ENCODE peak calls at places on chromosome 9, in eight cellular contexts. One of them, this sample, is unnamed.

GRCh38 chr9:116549061-116549664 is 137.9 kb upstream of the TRIM32 start:
- DNase-seq in spleen: no peak
- DNase-seq in heart left ventricle: peak; percentile 80
- DNase-seq in brain microvascular endothelial cell: peak; percentile 92
- DNase-seq in upper lobe of right lung: peak; percentile 86
- DNase-seq in cardiac muscle cell: peak; percentile 97
- DNase-seq in H7: no peak
- DNase-seq in breast epithelium: peak; percentile 72
- DNase-seq in this sample: peak; percentile 96

GRCh38 chr9:6969805-6970204 is 212.0 kb downstream of the KDM4C start:
- DNase-seq in spleen: no peak
- DNase-seq in heart left ventricle: no peak
- DNase-seq in brain microvascular endothelial cell: no peak
- DNase-seq in upper lobe of right lung: no peak
- DNase-seq in cardiac muscle cell: no peak
- DNase-seq in H7: no peak
- DNase-seq in breast epithelium: no peak
- DNase-seq in this sample: no peak

GRCh38 chr9:20256284-20256948 is 365.9 kb downstream of the MLLT3 start:
- DNase-seq in spleen: no peak
- DNase-seq in heart left ventricle: no peak
- DNase-seq in brain microvascular endothelial cell: no peak
- DNase-seq in upper lobe of right lung: no peak
- DNase-seq in cardiac muscle cell: no peak
- DNase-seq in H7: no peak
- DNase-seq in breast epithelium: no peak
- DNase-seq in this sample: peak; percentile 35

GRCh38 chr9:123710299-123710698 is 219.6 kb downstream of the DENND1A start:
- DNase-seq in spleen: no peak
- DNase-seq in heart left ventricle: no peak
- DNase-seq in brain microvascular endothelial cell: peak; percentile 94
- DNase-seq in upper lobe of right lung: no peak
- DNase-seq in cardiac muscle cell: peak; percentile 86
- DNase-seq in H7: no peak
- DNase-seq in breast epithelium: no peak
- DNase-seq in this sample: peak; percentile 62

GRCh38 chr9:14433841-14434511 is 120.0 kb upstream of the NFIB start:
- DNase-seq in spleen: no peak
- DNase-seq in heart left ventricle: no peak
- DNase-seq in brain microvascular endothelial cell: peak; percentile 73
- DNase-seq in upper lobe of right lung: no peak
- DNase-seq in cardiac muscle cell: peak; percentile 86
- DNase-seq in H7: no peak
- DNase-seq in breast epithelium: no peak
- DNase-seq in this sample: peak; percentile 57

GRCh38 chr9:85603920-85604319 is 137.8 kb downstream of the AGTPBP1 start:
- DNase-seq in spleen: no peak
- DNase-seq in heart left ventricle: peak; percentile 28
- DNase-seq in brain microvascular endothelial cell: no peak
- DNase-seq in upper lobe of right lung: no peak
- DNase-seq in cardiac muscle cell: no peak
- DNase-seq in H7: no peak
- DNase-seq in breast epithelium: no peak
- DNase-seq in this sample: no peak

GRCh38 chr9:11349187-11349586 is 736.4 kb upstream of the PTPRD start:
- DNase-seq in spleen: no peak
- DNase-seq in heart left ventricle: no peak
- DNase-seq in brain microvascular endothelial cell: no peak
- DNase-seq in upper lobe of right lung: no peak
- DNase-seq in cardiac muscle cell: no peak
- DNase-seq in H7: peak; percentile 2
- DNase-seq in breast epithelium: no peak
- DNase-seq in this sample: no peak

GRCh38 chr9:77753183-77753582 is 105.1 kb upstream of the GNA14 start:
- DNase-seq in spleen: no peak
- DNase-seq in heart left ventricle: no peak
- DNase-seq in brain microvascular endothelial cell: no peak
- DNase-seq in upper lobe of right lung: no peak
- DNase-seq in cardiac muscle cell: no peak
- DNase-seq in H7: no peak
- DNase-seq in breast epithelium: no peak
- DNase-seq in this sample: no peak

GRCh38 chr9:14043491-14043890 is 270.4 kb downstream of the NFIB start:
- DNase-seq in spleen: no peak
- DNase-seq in heart left ventricle: no peak
- DNase-seq in brain microvascular endothelial cell: no peak
- DNase-seq in upper lobe of right lung: no peak
- DNase-seq in cardiac muscle cell: peak; percentile 32
- DNase-seq in H7: no peak
- DNase-seq in breast epithelium: no peak
- DNase-seq in this sample: peak; percentile 28

DNA sequence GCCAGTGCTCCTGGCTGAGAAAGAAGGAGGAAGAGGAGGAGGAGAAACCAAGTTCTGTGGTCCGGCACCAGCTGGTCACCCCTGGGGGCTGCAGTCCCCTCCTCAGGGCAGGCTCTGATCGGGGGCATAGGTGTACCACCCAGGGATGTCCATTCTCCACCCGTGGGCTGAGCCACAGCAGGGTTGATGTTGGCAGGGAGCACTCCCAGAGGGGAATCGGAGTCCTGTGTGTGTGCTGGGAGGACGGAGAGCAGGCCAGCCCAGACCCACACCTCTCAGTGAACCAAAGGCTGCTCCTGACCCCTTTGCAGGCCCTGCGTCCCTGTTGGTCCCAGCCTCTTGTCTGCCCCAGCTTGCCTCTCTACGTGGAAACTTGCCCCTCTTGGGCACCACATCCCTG is 4.6 kb upstream of the ADAMTSL2 start:
- DNase-seq in spleen: no peak
- DNase-seq in heart left ventricle: no peak
- DNase-seq in brain microvascular endothelial cell: no peak
- DNase-seq in upper lobe of right lung: no peak
- DNase-seq in cardiac muscle cell: no peak
- DNase-seq in H7: no peak
- DNase-seq in breast epithelium: no peak
- DNase-seq in this sample: no peak
- H3K27me3 ChIP-seq in spleen: peaks cover 7% of the 10 kb centered on the region
- H3K27me3 ChIP-seq in heart left ventricle: peaks cover 16% of the 10 kb centered on the region
- H3K27me3 ChIP-seq in brain microvascular endothelial cell: peaks cover 17% of the 10 kb centered on the region
- H3K27me3 ChIP-seq in upper lobe of right lung: peaks cover 22% of the 10 kb centered on the region
- H3K27me3 ChIP-seq in cardiac muscle cell: no peaks in the 10 kb centered on the region
- H3K27me3 ChIP-seq in H7: peaks cover 1% of the 10 kb centered on the region
- H3K27me3 ChIP-seq in breast epithelium: no peaks in the 10 kb centered on the region
- H3K27me3 ChIP-seq in this sample: peaks cover 30% of the 10 kb centered on the region

GRCh38 chr9:97850746-97851449 is 2.1 kb upstream of the FOXE1 start:
- DNase-seq in spleen: no peak
- DNase-seq in heart left ventricle: no peak
- DNase-seq in brain microvascular endothelial cell: no peak
- DNase-seq in upper lobe of right lung: no peak
- DNase-seq in cardiac muscle cell: no peak
- DNase-seq in H7: no peak
- DNase-seq in breast epithelium: no peak
- DNase-seq in this sample: no peak

GRCh38 chr9:97849980-97850379 is 3.0 kb upstream of the FOXE1 start:
- DNase-seq in spleen: no peak
- DNase-seq in heart left ventricle: no peak
- DNase-seq in brain microvascular endothelial cell: no peak
- DNase-seq in upper lobe of right lung: no peak
- DNase-seq in cardiac muscle cell: no peak
- DNase-seq in H7: peak; percentile 16
- DNase-seq in breast epithelium: no peak
- DNase-seq in this sample: no peak

GRCh38 chr9:97847474-97848236 is 5.4 kb upstream of the FOXE1 start:
- DNase-seq in spleen: no peak
- DNase-seq in heart left ventricle: no peak
- DNase-seq in brain microvascular endothelial cell: no peak
- DNase-seq in upper lobe of right lung: no peak
- DNase-seq in cardiac muscle cell: no peak
- DNase-seq in H7: peak; percentile 63
- DNase-seq in breast epithelium: no peak
- DNase-seq in this sample: no peak

GRCh38 chr9:97848237-97848581 is 4.8 kb upstream of the FOXE1 start:
- DNase-seq in spleen: no peak
- DNase-seq in heart left ventricle: no peak
- DNase-seq in brain microvascular endothelial cell: no peak
- DNase-seq in upper lobe of right lung: no peak
- DNase-seq in cardiac muscle cell: no peak
- DNase-seq in H7: peak; percentile 82
- DNase-seq in breast epithelium: no peak
- DNase-seq in this sample: no peak

DNA sequence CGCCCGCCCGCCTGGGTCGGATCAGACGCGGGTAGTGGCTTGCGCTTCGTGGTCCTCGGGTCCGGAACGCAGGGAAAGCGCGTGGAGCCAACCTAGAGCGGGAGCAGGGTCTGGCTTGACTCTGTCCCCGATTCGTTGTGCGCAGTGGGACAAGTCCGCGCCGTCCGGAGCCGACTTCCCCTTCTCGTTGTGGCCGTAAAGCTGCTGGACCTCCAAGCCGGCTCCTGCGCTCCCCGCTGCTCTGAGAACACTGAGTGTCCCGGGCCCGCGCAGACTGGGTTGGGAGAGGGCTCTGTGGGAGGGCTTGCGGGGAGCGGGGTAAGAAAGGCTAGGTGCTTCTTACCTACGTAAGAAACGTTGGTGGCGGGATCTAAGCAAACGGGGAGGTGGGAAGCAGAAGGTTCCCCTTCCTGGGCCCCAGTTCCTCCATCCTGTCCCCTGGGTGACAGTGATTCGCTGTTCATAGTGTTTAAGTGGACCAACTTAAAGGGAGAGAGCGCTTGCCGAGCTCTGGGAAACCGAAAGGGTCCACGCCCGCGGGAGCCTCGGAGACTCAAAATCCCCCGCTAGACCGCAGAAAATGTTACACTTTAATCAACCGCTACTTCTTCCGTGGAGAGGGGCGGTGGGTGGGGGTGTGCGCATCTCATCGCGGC is 4.3 kb upstream of the FOXE1 start:
- DNase-seq in spleen: peak; percentile 92
- DNase-seq in heart left ventricle: peak; percentile 45
- DNase-seq in brain microvascular endothelial cell: no peak
- DNase-seq in upper lobe of right lung: peak; percentile 78
- DNase-seq in cardiac muscle cell: no peak
- DNase-seq in H7: peak; percentile 62
- DNase-seq in breast epithelium: no peak
- DNase-seq in this sample: no peak
- H3K4me3 ChIP-seq in spleen: peak overlapping the region; percentile 20
- H3K4me3 ChIP-seq in heart left ventricle: no peak overlapping the region
- H3K4me3 ChIP-seq in brain microvascular endothelial cell: no peak overlapping the region
- H3K4me3 ChIP-seq in upper lobe of right lung: peak overlapping the region; percentile 25
- H3K4me3 ChIP-seq in cardiac muscle cell: no peak overlapping the region
- H3K4me3 ChIP-seq in H7: peak overlapping the region; percentile 12
- H3K4me3 ChIP-seq in breast epithelium: peak overlapping the region; percentile 23
- H3K4me3 ChIP-seq in this sample: peak overlapping the region; percentile 6

GRCh38 chr9:88535226-88535931 is 401 bp downstream of the NXNL2 start:
- DNase-seq in spleen: peak; percentile 86
- DNase-seq in heart left ventricle: no peak
- DNase-seq in brain microvascular endothelial cell: no peak
- DNase-seq in upper lobe of right lung: peak; percentile 77
- DNase-seq in cardiac muscle cell: no peak
- DNase-seq in H7: peak; percentile 79
- DNase-seq in breast epithelium: no peak
- DNase-seq in this sample: no peak

GRCh38 chr9:88535932-88536324 is 950 bp downstream of the NXNL2 start:
- DNase-seq in spleen: peak; percentile 72
- DNase-seq in heart left ventricle: no peak
- DNase-seq in brain microvascular endothelial cell: no peak
- DNase-seq in upper lobe of right lung: no peak
- DNase-seq in cardiac muscle cell: no peak
- DNase-seq in H7: no peak
- DNase-seq in breast epithelium: no peak
- DNase-seq in this sample: no peak

GRCh38 chr9:88533951-88534455 is 975 bp upstream of the NXNL2 start:
- DNase-seq in spleen: peak; percentile 80
- DNase-seq in heart left ventricle: no peak
- DNase-seq in brain microvascular endothelial cell: no peak
- DNase-seq in upper lobe of right lung: peak; percentile 73
- DNase-seq in cardiac muscle cell: peak; percentile 52
- DNase-seq in H7: peak; percentile 83
- DNase-seq in breast epithelium: no peak
- DNase-seq in this sample: peak; percentile 11

GRCh38 chr9:88532320-88532719 is 2.7 kb upstream of the NXNL2 start:
- DNase-seq in spleen: peak; percentile 74
- DNase-seq in heart left ventricle: peak; percentile 45
- DNase-seq in brain microvascular endothelial cell: peak; percentile 22
- DNase-seq in upper lobe of right lung: no peak
- DNase-seq in cardiac muscle cell: peak; percentile 63
- DNase-seq in H7: peak; percentile 88
- DNase-seq in breast epithelium: no peak
- DNase-seq in this sample: peak; percentile 29

DNA sequence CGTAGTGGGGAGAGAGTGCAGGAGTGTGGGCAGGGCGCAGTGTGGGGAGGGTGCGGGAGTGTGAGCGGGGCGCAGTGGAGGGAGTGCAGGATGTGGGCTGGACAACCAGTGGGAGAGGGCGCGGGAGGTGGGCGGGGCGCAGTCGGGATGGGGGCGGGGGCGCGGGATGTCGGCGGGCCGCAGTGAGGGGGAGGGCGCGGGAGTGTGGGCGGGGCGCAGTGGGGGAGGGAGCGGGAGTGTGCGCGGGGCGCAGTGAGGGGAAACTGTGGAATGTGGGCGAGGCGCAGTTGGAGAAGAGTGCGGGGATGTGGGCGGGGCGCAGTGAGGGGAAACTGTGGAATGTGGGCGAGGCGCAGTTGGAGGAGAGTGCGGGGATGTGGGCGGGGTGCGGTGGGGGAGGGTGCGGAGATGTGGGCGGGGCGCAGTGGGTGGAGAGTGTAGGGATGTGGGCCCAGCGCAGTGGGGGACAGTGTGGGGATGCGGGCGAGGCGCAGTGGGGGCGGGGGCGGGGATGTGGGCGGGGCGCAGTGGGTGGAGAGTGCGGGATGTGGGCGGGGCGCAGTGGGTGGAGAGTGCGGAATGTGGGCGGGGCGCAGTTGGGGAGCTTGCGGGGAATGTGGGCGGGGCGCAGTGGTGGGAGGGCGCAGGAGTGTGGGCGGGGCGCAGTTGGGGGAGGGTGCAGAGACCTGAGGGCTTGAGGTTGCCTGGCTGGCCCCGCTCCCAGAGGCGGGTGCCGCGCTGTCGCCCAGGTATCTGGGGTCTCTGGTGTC is at the start of gene NXNL2:
- DNase-seq in spleen: peak; percentile 79
- DNase-seq in heart left ventricle: peak; percentile 53
- DNase-seq in brain microvascular endothelial cell: peak; percentile 83
- DNase-seq in upper lobe of right lung: peak; percentile 91
- DNase-seq in cardiac muscle cell: peak; percentile 85
- DNase-seq in H7: peak; percentile 97
- DNase-seq in breast epithelium: peak; percentile 71
- DNase-seq in this sample: peak; percentile 51
- H3K27me3 ChIP-seq in spleen: peaks cover 11% of the 10 kb centered on the region
- H3K27me3 ChIP-seq in heart left ventricle: peaks cover 43% of the 10 kb centered on the region
- H3K27me3 ChIP-seq in brain microvascular endothelial cell: no peaks in the 10 kb centered on the region
- H3K27me3 ChIP-seq in upper lobe of right lung: peaks cover 12% of the 10 kb centered on the region
- H3K27me3 ChIP-seq in cardiac muscle cell: peaks cover 97% of the 10 kb centered on the region
- H3K27me3 ChIP-seq in H7: peaks cover 14% of the 10 kb centered on the region
- H3K27me3 ChIP-seq in breast epithelium: no peaks in the 10 kb centered on the region
- H3K27me3 ChIP-seq in this sample: no peaks in the 10 kb centered on the region

DNA sequence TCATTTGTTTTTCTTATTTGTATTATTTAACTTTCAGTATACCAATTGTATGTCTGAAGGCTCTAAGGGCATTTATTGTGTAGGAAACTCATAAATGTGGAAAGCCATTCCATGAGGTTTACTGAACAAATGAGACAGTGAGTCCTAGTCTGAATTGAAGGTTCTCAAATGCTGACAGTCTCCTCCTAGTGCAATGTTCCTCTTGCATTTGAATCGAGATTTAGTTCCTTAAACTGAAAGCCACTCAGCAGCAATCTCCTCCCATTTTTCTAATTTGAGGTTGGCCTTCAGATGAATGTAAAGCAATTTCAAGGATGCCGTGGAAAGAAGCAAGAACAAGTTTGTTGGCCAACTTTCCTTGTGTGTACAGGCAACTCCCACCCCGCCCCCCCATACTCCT is 493.2 kb upstream of the KLF4 start:
- DNase-seq in spleen: no peak
- DNase-seq in heart left ventricle: no peak
- DNase-seq in brain microvascular endothelial cell: no peak
- DNase-seq in upper lobe of right lung: no peak
- DNase-seq in cardiac muscle cell: no peak
- DNase-seq in H7: no peak
- DNase-seq in breast epithelium: no peak
- DNase-seq in this sample: no peak
- H3K4me3 ChIP-seq in spleen: no peak overlapping the region
- H3K4me3 ChIP-seq in heart left ventricle: no peak overlapping the region
- H3K4me3 ChIP-seq in brain microvascular endothelial cell: no peak overlapping the region
- H3K4me3 ChIP-seq in upper lobe of right lung: no peak overlapping the region
- H3K4me3 ChIP-seq in cardiac muscle cell: no peak overlapping the region
- H3K4me3 ChIP-seq in H7: no peak overlapping the region
- H3K4me3 ChIP-seq in breast epithelium: no peak overlapping the region
- H3K4me3 ChIP-seq in this sample: no peak overlapping the region